ENCODE peak calls at places on chromosome X, in five cellular contexts. M is sigmoid colon, S is PC-9, P is SJSA1, Q is endothelial cell of umbilical vein. L is an unnamed sample. For H3K4me1, the result is how much of the 10 kb centered on the place peaks cover.

GRCh38 chrX:147899715-147900114 is 12.0 kb upstream of the FMR1 start:
- DNase-seq in S (no peak), Q (no peak), M (no peak), P (no peak), L (no peak)

GRCh38 chrX:126027229-126027628 is 138.9 kb downstream of the DCAF12L2 start:
- DNase-seq in S (no peak), P (no peak), Q (no peak), M (no peak), L (no peak)

GRCh38 chrX:142663330-142664095 is 362.2 kb upstream of the SPANXN4 start:
- DNase-seq in M (no peak), S (no peak), P (no peak), Q (no peak), L (no peak)

GRCh38 chrX:104522386-104522785 is 43.6 kb upstream of the IL1RAPL2 start:
- DNase-seq in M (no peak), S (no peak), P (no peak), Q (no peak), L (no peak)

GRCh38 chrX:119565110-119565663 is at the start of gene STEEP1:
- DNase-seq in Q (peak), P (peak), S (peak), M (peak), L (peak)

GRCh38 chrX:70262952-70263567 is 3.1 kb upstream of the P2RY4 start:
- DNase-seq in M (no peak), P (peak), S (peak), Q (peak), L (peak)

GRCh38 chrX:47321386-47321785 is 49.0 kb upstream of the ZNF157 start:
- DNase-seq in Q (peak), P (no peak), M (peak), S (no peak), L (peak)

GRCh38 chrX:70264784-70265183 is 3.4 kb upstream of the ARR3 start:
- DNase-seq in P (no peak), Q (no peak), S (no peak), M (no peak), L (no peak)

GRCh38 chrX:51395807-51396728 is 63.4 kb downstream of the NUDT10 start:
- DNase-seq in M (peak), P (no peak), S (no peak), Q (no peak), L (no peak)

GRCh38 chrX:110045988-110046387 is 43.1 kb downstream of the TMEM164 start:
- DNase-seq in M (no peak), Q (no peak), S (no peak), P (no peak), L (no peak)

GRCh38 chrX:104085919-104086318 is 9.9 kb upstream of the TMSB15C start:
- DNase-seq in M (no peak), Q (no peak), P (no peak), S (no peak), L (no peak)

GRCh38 chrX:110161361-110161686 is 156.6 kb downstream of the AMMECR1 start:
- DNase-seq in S (no peak), P (no peak), Q (no peak), M (no peak), L (no peak)

GRCh38 chrX:118727686-118728339 is 407 bp downstream of the IL13RA1 start:
- DNase-seq in M (no peak), Q (peak), S (peak), P (peak), L (no peak)

GRCh38 chrX:23819385-23820234 is 36.6 kb downstream of the SAT1 start:
- DNase-seq in S (no peak), P (no peak), M (no peak), Q (no peak), L (no peak)

GRCh38 chrX:49762175-49762704 is 66.5 kb upstream of the PAGE1 start:
- DNase-seq in M (no peak), Q (no peak), S (no peak), P (no peak), L (no peak)

GRCh38 chrX:53128097-53128749 is 34.3 kb downstream of the KANTR start:
- DNase-seq in Q (no peak), M (no peak), S (no peak), P (no peak), L (no peak)

GRCh38 chrX:24245201-24245600 is 68.7 kb downstream of the SUPT20HL2 start:
- DNase-seq in S (peak), P (no peak), Q (no peak), M (no peak), L (peak)

GRCh38 chrX:19799319-19800182 is 87.8 kb downstream of the SH3KBP1 start:
- DNase-seq in M (no peak), S (no peak), P (no peak), Q (peak), L (no peak)

GRCh38 chrX:40153335-40154221 is 55.8 kb upstream of the BCOR start:
- DNase-seq in M (peak), P (peak), Q (no peak), S (no peak), L (no peak)

GRCh38 chrX:69988955-69989394 is 60.8 kb downstream of the AWAT2 start:
- DNase-seq in S (no peak), M (no peak), P (no peak), Q (peak), L (no peak)

GRCh38 chrX:368811-369562 is 17.7 kb downstream of the PPP2R3B start:
- DNase-seq in Q (no peak), M (no peak), S (no peak), P (no peak), L (no peak)

GRCh38 chrX:18877472-18877871 is 106.4 kb downstream of the PHKA2 start:
- DNase-seq in P (no peak), M (peak), Q (no peak), S (no peak), L (no peak)

GRCh38 chrX:9416562-9417319 is 48.1 kb upstream of the TBL1X start:
- DNase-seq in M (no peak), P (no peak), Q (no peak), S (peak), L (no peak)

GRCh38 chrX:49137492-49137891 is 14.0 kb upstream of the GPKOW start:
- DNase-seq in Q (peak), M (no peak), S (no peak), P (no peak), L (no peak)

GRCh38 chrX:116317409-116317808 is 119.0 kb upstream of the SLC6A14 start:
- DNase-seq in Q (no peak), S (no peak), P (peak), M (peak), L (peak)

GRCh38 chrX:52422884-52423283 is 54.1 kb downstream of the XAGE2 start:
- DNase-seq in P (no peak), S (no peak), Q (no peak), M (no peak), L (peak)

GRCh38 chrX:20829665-20830481 is 544.3 kb upstream of the CNKSR2 start:
- DNase-seq in P (peak), M (no peak), S (no peak), Q (no peak), L (peak)

DNA sequence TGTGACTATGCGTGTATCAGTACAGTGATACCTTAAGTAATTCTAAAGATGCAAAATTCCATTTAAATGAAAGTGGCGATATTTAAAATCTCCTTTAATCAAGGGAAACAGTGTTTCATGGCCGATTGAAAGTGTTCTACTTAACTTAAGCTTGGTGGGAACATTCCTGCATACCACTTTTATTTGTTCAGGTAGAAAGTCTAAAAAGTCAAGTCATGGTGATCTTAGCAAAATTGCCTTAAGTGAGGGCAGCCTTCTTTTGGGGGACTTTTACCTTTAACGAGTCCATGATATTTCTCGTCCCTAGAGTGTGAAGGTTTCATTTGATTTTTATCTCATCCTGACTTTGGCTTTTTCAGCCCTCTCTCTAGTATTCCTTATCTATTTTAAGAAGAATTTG is 149.2 kb downstream of the KDM6A start:
- DNase-seq in P (no peak), S (no peak), Q (no peak), M (no peak), L (no peak)
- H3K4me1 ChIP-seq in P (under half), S (under half), Q (under half), M (under half), L (under half)

GRCh38 chrX:138710866-138711331 is 618 bp downstream of the FGF13 start:
- DNase-seq in Q (no peak), P (no peak), M (peak), S (no peak), L (peak)
- H3K27ac ChIP-seq in Q (no peak), P (no peak), M (peak), S (no peak), L (no peak)

DNA sequence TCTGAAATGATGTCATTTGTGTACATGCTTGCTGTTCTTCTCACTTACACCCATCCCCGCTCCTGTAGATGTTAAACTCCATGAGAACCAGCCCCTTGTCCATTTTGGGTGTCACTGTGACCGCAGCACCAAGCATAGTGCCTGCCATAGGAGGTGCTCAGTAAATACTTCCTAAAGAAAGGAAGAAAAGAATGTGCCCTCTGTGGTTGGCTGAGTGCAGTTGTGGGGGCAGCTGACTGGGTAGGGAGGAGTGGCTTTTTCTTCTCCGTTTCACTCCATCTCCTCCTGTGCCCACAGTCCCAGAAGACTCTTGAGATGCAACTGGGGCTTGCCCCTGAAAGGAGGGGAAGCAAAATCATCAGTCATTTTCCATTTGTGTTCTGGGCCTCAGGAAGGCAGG is 25.5 kb downstream of the PHEX start:
- DNase-seq in M (no peak), Q (no peak), P (no peak), S (no peak), L (no peak)
- H3K4me1 ChIP-seq in M (under half), Q (under half), P (under half), S (under half), L (under half)

GRCh38 chrX:131762802-131763234 is 218.9 kb downstream of the OR13H1 start:
- DNase-seq in P (no peak), M (peak), Q (no peak), S (no peak), L (no peak)

GRCh38 chrX:131764224-131764623 is 220.3 kb downstream of the OR13H1 start:
- DNase-seq in P (no peak), S (no peak), M (no peak), Q (no peak), L (no peak)

DNA sequence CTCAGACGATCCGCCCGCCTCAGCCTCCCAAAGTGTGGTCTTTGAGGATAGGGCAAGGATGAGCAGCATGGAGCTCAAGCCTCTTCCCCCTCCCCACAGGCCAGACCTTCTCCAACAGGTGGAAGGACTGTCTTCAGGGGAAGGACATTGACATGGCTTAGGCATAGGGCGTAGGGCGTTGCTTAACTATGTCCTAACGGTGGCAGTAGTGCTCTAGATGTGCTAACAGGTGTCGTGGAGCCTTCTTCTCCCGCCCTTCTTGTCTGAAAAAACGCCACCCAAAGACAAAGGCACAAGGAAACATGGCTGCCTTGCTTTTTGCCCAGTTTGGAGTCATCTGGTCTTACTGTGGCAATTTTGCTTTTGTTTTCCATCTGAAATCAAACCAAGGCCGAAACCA is 219.8 kb downstream of the OR13H1 start:
- DNase-seq in M (peak), S (no peak), P (no peak), Q (no peak), L (no peak)
- H3K27ac ChIP-seq in M (no peak), S (no peak), P (no peak), Q (no peak), L (no peak)

GRCh38 chrX:154040863-154041262 is 21.2 kb upstream of the IRAK1 start:
- DNase-seq in S (no peak), P (no peak), Q (no peak), M (no peak), L (no peak)

GRCh38 chrX:154046262-154046771 is 26.6 kb upstream of the IRAK1 start:
- DNase-seq in S (no peak), M (peak), P (peak), Q (peak), L (no peak)

GRCh38 chrX:154044045-154044444 is 24.3 kb upstream of the IRAK1 start:
- DNase-seq in Q (no peak), S (no peak), M (no peak), P (no peak), L (no peak)

GRCh38 chrX:154040307-154040756 is 20.6 kb upstream of the IRAK1 start:
- DNase-seq in P (no peak), S (no peak), M (no peak), Q (peak), L (peak)

DNA sequence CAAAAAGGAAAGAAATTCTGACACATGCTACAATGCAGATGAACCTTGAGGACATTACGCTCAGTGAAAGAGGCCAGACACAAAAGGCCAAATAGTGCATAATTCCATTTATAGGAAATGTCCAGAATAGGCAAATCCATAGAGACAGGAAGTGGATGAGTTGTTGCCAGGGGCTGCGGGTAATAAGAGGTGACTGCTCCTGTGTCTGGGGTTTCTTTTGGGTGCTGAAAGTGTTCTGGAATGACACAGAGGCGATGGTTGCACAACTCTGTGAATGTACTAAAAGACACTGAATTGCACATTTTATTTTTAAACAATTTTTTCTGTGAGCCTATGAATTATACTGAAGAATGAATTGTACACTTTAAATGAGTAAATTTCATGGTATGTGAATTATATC is 23.3 kb upstream of the IRAK1 start:
- DNase-seq in Q (no peak), M (no peak), P (no peak), S (no peak), L (no peak)
- H3K4me1 ChIP-seq in Q (under half), M (half or more), P (under half), S (under half), L (under half)

DNA sequence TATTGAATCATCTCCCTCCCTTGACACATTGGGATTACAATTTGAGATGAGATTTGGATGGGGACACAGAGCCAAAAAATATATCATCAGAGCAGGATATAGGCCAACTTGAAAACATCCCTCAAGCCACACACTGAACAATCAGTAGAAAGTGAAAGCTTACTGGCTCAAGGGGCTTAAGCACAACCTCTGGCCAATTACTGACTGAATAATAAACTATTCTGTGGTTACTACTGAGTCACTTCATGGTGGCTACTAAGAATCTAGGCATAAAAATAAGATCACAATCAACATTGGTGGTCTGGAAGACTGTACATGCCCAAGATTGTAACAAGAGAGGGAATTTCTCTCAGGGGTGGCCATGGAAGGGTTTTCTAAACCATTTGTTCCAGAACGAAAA is 27.4 kb upstream of the GPR174 start:
- DNase-seq in P (peak), Q (no peak), M (no peak), S (no peak), L (no peak)
- H3K27ac ChIP-seq in P (peak), Q (no peak), M (no peak), S (no peak), L (no peak)

DNA sequence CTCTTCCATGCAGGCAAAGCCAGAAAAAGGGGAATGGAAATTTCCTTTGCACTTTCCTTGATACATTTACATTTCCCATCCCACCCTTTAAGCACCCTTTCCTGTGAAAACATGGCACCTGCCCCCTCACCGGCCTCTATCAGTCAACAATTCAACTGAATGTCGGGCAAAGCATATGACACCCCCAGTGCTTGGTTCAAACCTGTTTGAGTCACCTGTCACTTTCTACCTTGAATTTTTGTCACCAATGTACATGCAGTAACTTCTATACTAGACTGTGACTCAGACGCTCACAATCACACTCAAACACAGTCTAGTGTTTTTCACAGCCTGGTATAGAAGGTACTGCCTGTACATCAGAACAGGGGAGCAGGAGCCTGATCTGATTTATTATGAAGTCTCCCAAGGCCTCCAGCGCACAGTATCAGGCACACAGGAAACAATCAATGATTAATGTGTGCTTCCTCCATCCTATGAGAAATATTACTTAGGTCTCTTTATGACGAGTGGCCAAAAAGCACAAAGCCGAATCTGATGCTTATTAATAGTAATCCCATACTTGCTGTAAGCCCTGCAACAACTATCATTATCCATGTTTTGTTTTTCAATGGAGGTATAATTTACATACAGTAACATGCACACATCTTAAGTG is 49.2 kb upstream of the FAM9C start:
- DNase-seq in Q (peak), P (no peak), M (no peak), S (no peak), L (no peak)
- H3K4me1 ChIP-seq in Q (under half), P (under half), M (under half), S (under half), L (under half)

DNA sequence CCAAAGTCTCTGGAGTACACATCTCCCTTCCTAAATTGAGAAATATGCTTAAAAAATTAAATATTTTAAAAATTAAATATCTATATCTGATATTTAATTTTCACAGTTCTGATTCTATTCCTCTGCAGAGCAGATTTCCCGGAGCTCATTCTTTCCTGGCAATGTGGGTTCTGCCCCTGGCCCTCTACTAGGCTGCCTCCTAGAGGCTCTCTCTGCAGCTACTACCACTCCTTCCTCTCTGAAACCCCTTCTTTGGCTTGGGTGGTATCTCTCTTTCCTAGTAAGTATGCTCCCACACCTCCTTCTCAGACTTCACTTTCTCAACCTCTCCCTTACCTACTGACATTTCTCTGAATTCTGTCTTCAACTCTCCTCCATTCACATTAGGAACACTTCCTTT is 45.3 kb downstream of the RPGR start:
- DNase-seq in P (no peak), M (no peak), S (no peak), Q (peak), L (no peak)
- H3K27ac ChIP-seq in P (no peak), M (no peak), S (no peak), Q (no peak), L (no peak)

GRCh38 chrX:65723706-65724105 is 56.3 kb downstream of the MSN start:
- DNase-seq in M (no peak), S (no peak), Q (peak), P (no peak), L (peak)

GRCh38 chrX:65718538-65718937 is 51.1 kb downstream of the MSN start:
- DNase-seq in S (no peak), Q (no peak), P (no peak), M (no peak), L (no peak)

GRCh38 chrX:65720580-65720979 is 53.1 kb downstream of the MSN start:
- DNase-seq in S (no peak), M (no peak), Q (peak), P (no peak), L (no peak)
- H3K4me1 ChIP-seq in S (under half), M (under half), Q (under half), P (under half), L (under half)

L was measured in foreskin keratinocyte.